ENCODE peak calls at places on chromosomes 13 and 19, in ten cellular contexts. G, A, H, W, P, O, L, R, I and K are unnamed samples.

GRCh38 chr13:32037471-32037870 is 5.9 kb downstream of the FRY start:
- DNase-seq in G (no peak), A (no peak), H (no peak), W (no peak), P (no peak), O (no peak), L (no peak), R (no peak), I (no peak), K (no peak)

GRCh38 chr13:28641600-28641926 is 17.4 kb upstream of the POMP start:
- DNase-seq in G (no peak), A (peak), H (no peak), W (no peak), P (no peak), O (no peak), L (no peak), R (no peak), I (no peak), K (no peak)

GRCh38 chr19:35265126-35265995 is 3.4 kb upstream of the USF2 start:
- DNase-seq in G (peak), A (no peak), H (peak), W (peak), P (peak), O (no peak), L (no peak), R (peak), I (no peak), K (no peak)

GRCh38 chr19:4012975-4013634 is 5.6 kb downstream of the PIAS4 start:
- DNase-seq in G (no peak), A (no peak), H (peak), W (no peak), P (no peak), O (peak), L (no peak), R (no peak), I (no peak), K (no peak)

GRCh38 chr19:7705387-7706187 is 3.7 kb upstream of the FCER2 start:
- DNase-seq in G (no peak), A (no peak), H (peak), W (no peak), P (peak), O (no peak), L (no peak), R (peak), I (peak), K (no peak)

GRCh38 chr19:5547881-5548280 is 19.9 kb downstream of the TINCR start:
- DNase-seq in G (peak), A (peak), H (peak), W (no peak), P (peak), O (peak), L (peak), R (no peak), I (peak), K (peak)

GRCh38 chr13:85798999-85799646 is at the start of gene SLITRK6:
- DNase-seq in G (peak), A (peak), H (no peak), W (no peak), P (no peak), O (peak), L (peak), R (peak), I (peak), K (peak)

GRCh38 chr19:5936308-5936980 is 22.4 kb downstream of the CAPS start:
- DNase-seq in G (no peak), A (no peak), H (no peak), W (no peak), P (no peak), O (no peak), L (no peak), R (peak), I (no peak), K (no peak)

GRCh38 chr19:16373539-16373938 is 48.9 kb downstream of the KLF2 start:
- DNase-seq in G (peak), A (peak), H (peak), W (no peak), P (no peak), O (no peak), L (no peak), R (peak), I (no peak), K (no peak)

GRCh38 chr13:28199089-28199488 is 60.7 kb downstream of the PAN3 start:
- DNase-seq in G (no peak), A (no peak), H (no peak), W (no peak), P (no peak), O (no peak), L (no peak), R (no peak), I (no peak), K (no peak)

GRCh38 chr19:16085115-16085514 is 8.8 kb downstream of the TPM4 start:
- DNase-seq in G (peak), A (peak), H (no peak), W (no peak), P (no peak), O (no peak), L (no peak), R (no peak), I (peak), K (no peak)

GRCh38 chr13:94608586-94608985 is 6.9 kb downstream of the GPR180 start:
- DNase-seq in G (peak), A (peak), H (no peak), W (no peak), P (no peak), O (no peak), L (no peak), R (no peak), I (no peak), K (no peak)

GRCh38 chr19:41969196-41969595 is 10.1 kb upstream of the RABAC1 start:
- DNase-seq in G (no peak), A (no peak), H (peak), W (no peak), P (no peak), O (no peak), L (no peak), R (no peak), I (no peak), K (no peak)

GRCh38 chr13:79466852-79467251 is 14.1 kb upstream of the NDFIP2 start:
- DNase-seq in G (no peak), A (no peak), H (no peak), W (no peak), P (no peak), O (no peak), L (no peak), R (no peak), I (no peak), K (no peak)

GRCh38 chr13:91207261-91207660 is 140.2 kb upstream of the MIR17HG start:
- DNase-seq in G (no peak), A (no peak), H (no peak), W (no peak), P (no peak), O (no peak), L (no peak), R (no peak), I (no peak), K (no peak)

GRCh38 chr13:37640499-37640898 is 41.9 kb upstream of the POSTN start:
- DNase-seq in G (peak), A (peak), H (peak), W (no peak), P (no peak), O (no peak), L (no peak), R (no peak), I (peak), K (peak)

GRCh38 chr19:7917292-7918061 is 2.7 kb upstream of the SNAPC2 start:
- DNase-seq in G (peak), A (peak), H (peak), W (no peak), P (peak), O (peak), L (peak), R (peak), I (peak), K (peak)

GRCh38 chr13:112001571-112001970 is 65.4 kb upstream of the SOX1 start:
- DNase-seq in G (no peak), A (no peak), H (no peak), W (no peak), P (no peak), O (no peak), L (no peak), R (no peak), I (no peak), K (no peak)

GRCh38 chr19:33375156-33375744 is 1.7 kb downstream of the CEBPG start:
- DNase-seq in G (no peak), A (no peak), H (peak), W (no peak), P (no peak), O (no peak), L (no peak), R (no peak), I (no peak), K (no peak)

GRCh38 chr19:33374406-33374703 is 846 bp downstream of the CEBPG start:
- DNase-seq in G (no peak), A (no peak), H (peak), W (no peak), P (no peak), O (peak), L (peak), R (peak), I (peak), K (no peak)

GRCh38 chr19:33375760-33376159 is 2.3 kb downstream of the CEBPG start:
- DNase-seq in G (peak), A (peak), H (peak), W (no peak), P (no peak), O (no peak), L (no peak), R (no peak), I (no peak), K (no peak)

GRCh38 chr19:33376423-33376822 is 2.9 kb downstream of the CEBPG start:
- DNase-seq in G (peak), A (peak), H (peak), W (no peak), P (peak), O (no peak), L (no peak), R (peak), I (no peak), K (no peak)

GRCh38 chr19:33373701-33374405 is at the start of gene CEBPG:
- DNase-seq in G (peak), A (peak), H (peak), W (peak), P (peak), O (peak), L (peak), R (peak), I (peak), K (peak)
- TF ChIP-seq CTCF in G (no peak), A (no peak), H (no peak), W (no peak), P (peak), O (peak), L (peak), R (peak), I (no peak), K (peak)

DNA sequence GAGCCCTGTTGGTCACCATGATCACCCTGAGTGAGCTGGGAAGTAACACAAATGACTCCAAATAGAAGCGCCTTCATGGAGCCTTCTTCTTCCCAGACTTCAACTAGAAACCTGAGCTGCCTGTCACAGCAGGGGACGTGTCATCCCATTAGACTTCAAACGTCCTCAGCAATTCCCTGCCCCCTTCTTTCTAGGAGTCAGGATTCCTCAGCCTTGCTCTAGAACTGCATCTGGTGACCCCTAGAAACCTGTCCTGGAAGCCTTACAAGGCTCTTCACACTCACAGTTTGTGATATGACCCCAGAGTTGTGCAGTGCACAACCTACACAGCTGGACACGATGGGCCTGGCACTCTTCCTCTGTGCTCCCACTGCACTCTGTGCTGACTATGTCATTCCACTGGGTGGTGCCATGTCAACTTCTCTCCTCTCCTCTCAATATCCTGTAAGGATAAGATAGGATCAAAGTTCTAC is 23.6 kb upstream of the TTYH1 start:
- DNase-seq in G (no peak), A (no peak), H (no peak), W (no peak), P (no peak), O (no peak), L (no peak), R (no peak), I (no peak), K (no peak)
- TF ChIP-seq CTCF in G (no peak), A (no peak), H (peak), W (no peak), P (no peak), O (no peak), L (no peak), R (no peak), I (peak), K (no peak)

DNA sequence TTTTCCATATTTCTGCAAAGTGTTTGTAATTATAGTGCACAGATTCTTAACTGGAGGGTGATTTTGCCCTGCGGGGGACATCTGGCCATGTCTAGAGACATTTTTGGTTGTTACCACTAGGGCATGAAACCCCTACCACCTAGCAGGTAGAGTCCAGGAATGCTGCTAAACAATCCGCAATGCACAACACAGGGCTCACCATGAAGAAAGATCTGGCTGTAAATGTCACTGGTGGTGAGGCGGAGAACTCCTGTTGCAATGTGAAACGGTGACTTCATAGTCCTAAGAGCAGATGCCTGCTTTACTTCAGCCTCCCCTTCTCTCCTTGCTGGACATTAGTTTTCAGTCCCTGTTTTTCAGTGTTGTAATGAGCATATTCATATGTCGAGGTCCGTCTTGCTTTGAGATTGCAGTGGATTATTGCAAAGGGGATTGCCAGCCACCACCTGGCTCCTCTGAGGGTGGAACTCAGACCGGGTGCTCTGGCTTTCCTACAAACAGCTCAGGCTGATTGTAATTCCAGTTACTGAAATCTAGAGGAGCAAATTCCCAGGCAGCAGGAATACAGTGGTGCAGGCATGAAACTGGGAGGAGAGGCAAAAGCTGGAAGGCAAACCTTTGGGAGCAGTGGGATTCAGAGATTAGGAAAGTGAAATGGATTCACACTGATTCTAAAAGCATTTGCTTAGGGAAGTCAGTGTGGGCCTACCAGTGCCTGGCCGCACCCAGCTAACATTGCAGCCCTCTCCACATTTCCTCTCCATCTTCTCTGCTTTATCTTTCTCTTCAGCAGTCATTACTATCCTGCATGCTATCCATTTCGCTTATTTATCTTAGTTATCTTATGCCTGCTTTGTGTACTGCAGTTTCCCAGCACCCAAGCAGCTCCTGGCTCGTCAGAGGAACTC is 76.1 kb upstream of the PCDH8 start:
- DNase-seq in G (no peak), A (no peak), H (no peak), W (no peak), P (no peak), O (peak), L (no peak), R (no peak), I (no peak), K (no peak)
- TF ChIP-seq CTCF in G (no peak), A (no peak), H (no peak), W (no peak), P (no peak), O (no peak), L (no peak), R (no peak), I (no peak), K (no peak)

GRCh38 chr19:2269244-2270156 is 12.5 kb downstream of the PEAK3 start:
- DNase-seq in G (peak), A (peak), H (peak), W (peak), P (peak), O (peak), L (peak), R (peak), I (peak), K (peak)
- TF ChIP-seq CTCF in G (no peak), A (no peak), H (no peak), W (no peak), P (no peak), O (peak), L (peak), R (peak), I (no peak), K (no peak)

DNA sequence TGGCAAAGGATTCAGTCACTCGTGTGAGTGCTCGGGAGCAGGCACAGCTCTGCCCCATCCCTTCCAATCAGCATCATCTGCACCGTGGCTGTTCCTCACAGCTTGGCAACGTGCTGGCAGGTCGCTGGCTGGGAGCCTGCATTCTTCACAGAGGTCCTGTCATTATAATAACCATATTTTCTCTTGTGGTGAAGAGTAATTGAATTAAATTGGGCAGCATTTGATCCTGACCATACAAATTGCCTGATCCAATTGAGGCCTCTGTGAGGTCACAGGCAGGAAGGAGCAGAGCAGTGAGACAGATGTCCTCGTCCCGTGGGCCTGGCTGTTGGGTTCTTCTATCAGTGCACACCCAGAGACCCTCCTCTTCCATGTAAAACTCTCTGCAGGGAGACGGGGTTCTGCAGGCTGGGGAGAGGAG is 407.8 kb downstream of the COG6 start:
- DNase-seq in G (peak), A (peak), H (no peak), W (no peak), P (no peak), O (peak), L (peak), R (peak), I (no peak), K (no peak)
- TF ChIP-seq CTCF in G (no peak), A (no peak), H (no peak), W (no peak), P (no peak), O (no peak), L (no peak), R (no peak), I (no peak), K (no peak)

GRCh38 chr13:41313117-41313516 is 2.0 kb downstream of the NAA16 start:
- DNase-seq in G (no peak), A (no peak), H (no peak), W (no peak), P (no peak), O (no peak), L (no peak), R (no peak), I (no peak), K (no peak)

GRCh38 chr13:41308241-41308640 is 2.8 kb upstream of the NAA16 start:
- DNase-seq in G (no peak), A (no peak), H (no peak), W (no peak), P (no peak), O (no peak), L (no peak), R (no peak), I (no peak), K (no peak)

GRCh38 chr13:41313659-41314197 is 2.7 kb downstream of the NAA16 start:
- DNase-seq in G (no peak), A (no peak), H (no peak), W (no peak), P (no peak), O (no peak), L (no peak), R (no peak), I (no peak), K (no peak)

GRCh38 chr13:41311607-41312500 is 787 bp downstream of the NAA16 start:
- DNase-seq in G (peak), A (peak), H (peak), W (peak), P (peak), O (peak), L (peak), R (peak), I (peak), K (peak)

DNA sequence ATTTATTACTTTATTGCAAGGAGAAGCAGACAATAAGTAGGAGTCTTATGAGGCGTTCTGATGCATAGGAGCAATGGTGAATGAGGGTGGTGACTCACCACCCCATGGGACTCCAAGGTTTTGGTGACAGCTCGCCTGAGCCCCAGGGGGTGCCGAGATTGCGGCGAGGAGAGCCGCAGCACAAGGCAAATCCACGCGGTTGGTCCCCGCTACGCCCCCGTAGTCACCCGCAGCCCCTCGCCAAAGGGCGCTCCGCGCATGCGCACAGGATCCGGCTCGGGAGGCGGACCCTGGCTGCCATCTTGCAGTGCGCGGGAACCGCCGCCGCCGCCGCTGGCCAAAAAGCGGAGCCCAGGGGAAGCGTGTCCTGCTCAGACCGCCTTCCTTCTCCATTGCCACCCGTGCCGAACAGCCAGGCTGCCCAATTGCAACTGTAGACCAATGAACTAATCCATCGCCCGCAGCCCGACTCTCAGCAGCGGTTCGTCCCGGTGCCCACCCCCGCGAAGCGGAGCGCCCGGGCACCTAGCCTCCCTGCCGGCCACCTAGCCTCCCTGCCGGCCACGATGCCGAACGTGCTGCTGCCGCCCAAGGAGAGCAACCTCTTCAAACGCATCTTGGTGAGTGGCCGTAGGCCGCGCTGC is at the start of gene NAA16:
- DNase-seq in G (peak), A (peak), H (peak), W (peak), P (peak), O (peak), L (peak), R (peak), I (peak), K (peak)
- TF ChIP-seq CTCF in G (no peak), A (no peak), H (no peak), W (no peak), P (no peak), O (no peak), L (no peak), R (no peak), I (no peak), K (no peak)

GRCh38 chr13:106145997-106146864 is 389.2 kb downstream of the EFNB2 start:
- DNase-seq in G (no peak), A (no peak), H (no peak), W (no peak), P (no peak), O (no peak), L (no peak), R (no peak), I (peak), K (no peak)
- TF ChIP-seq CTCF in G (no peak), A (no peak), H (no peak), W (no peak), P (no peak), O (peak), L (peak), R (no peak), I (peak), K (no peak)